ENCODE peak calls at places on chromosomes 6 and 20, in four cellular contexts. B, H, N and S are unnamed samples.

GRCh38 chr6:130223508-130223907 is 757 bp upstream of the SAMD3 start:
- DNase-seq in N (no peak), B (no peak), H (no peak), S (no peak)

GRCh38 chr6:125811259-125811658 is 20.5 kb downstream of the NCOA7 start:
- DNase-seq in B (no peak), N (no peak), H (no peak), S (no peak)

GRCh38 chr20:59082077-59082740 is 39.6 kb upstream of the PRELID3B start:
- DNase-seq in H (no peak), B (no peak), N (no peak), S (peak)

GRCh38 chr6:147287869-147288271 is 83.7 kb downstream of the STXBP5 start:
- DNase-seq in B (no peak), N (no peak), H (no peak), S (no peak)

GRCh38 chr6:41257369-41258195 is 28.9 kb downstream of the TREM1 start:
- DNase-seq in B (no peak), N (peak), H (no peak), S (peak)

GRCh38 chr6:84137989-84138575 is 89.4 kb downstream of the CEP162 start:
- DNase-seq in N (no peak), H (no peak), B (no peak), S (no peak)

GRCh38 chr6:20953019-20953418 is 418.8 kb downstream of the CDKAL1 start:
- DNase-seq in N (no peak), H (no peak), B (no peak), S (no peak)

GRCh38 chr6:106398621-106399020 is 38.1 kb downstream of the CRYBG1 start:
- DNase-seq in B (no peak), H (no peak), N (no peak), S (no peak)

GRCh38 chr20:38843346-38843745 is 37.8 kb downstream of the PPP1R16B start:
- DNase-seq in B (no peak), N (no peak), H (no peak), S (no peak)

GRCh38 chr6:123803456-123803861 is 206 bp upstream of the NKAIN2 start:
- DNase-seq in B (no peak), N (no peak), H (no peak), S (no peak)

GRCh38 chr6:24919404-24919892 is 16.3 kb downstream of the RIPOR2 start:
- DNase-seq in N (no peak), B (no peak), H (no peak), S (no peak)

GRCh38 chr20:22339091-22339881 is 245.1 kb downstream of the FOXA2 start:
- DNase-seq in N (no peak), H (no peak), B (no peak), S (peak)

GRCh38 chr6:12873706-12874105 is 157.1 kb downstream of the PHACTR1 start:
- DNase-seq in N (no peak), H (no peak), B (no peak), S (no peak)

GRCh38 chr20:45394221-45395113 is 13.6 kb upstream of the DBNDD2 start:
- DNase-seq in N (no peak), H (no peak), B (no peak), S (no peak)

GRCh38 chr6:154611241-154611640 is 100.8 kb upstream of the CNKSR3 start:
- DNase-seq in N (no peak), H (no peak), B (no peak), S (no peak)

GRCh38 chr6:7991992-7992815 is 72.0 kb downstream of the BLOC1S5 start:
- DNase-seq in N (no peak), H (no peak), B (no peak), S (no peak)

GRCh38 chr6:21823371-21823770 is 229.8 kb downstream of the SOX4 start:
- DNase-seq in B (no peak), N (no peak), H (no peak), S (no peak)

GRCh38 chr6:34484899-34485298 is 19.0 kb downstream of the PACSIN1 start:
- DNase-seq in N (no peak), H (no peak), B (no peak), S (no peak)

GRCh38 chr6:131946404-131946991 is 4.7 kb downstream of the CCN2 start:
- DNase-seq in H (no peak), N (no peak), B (no peak), S (no peak)

GRCh38 chr6:121105461-121105860 is 228.8 kb downstream of the TBC1D32 start:
- DNase-seq in B (no peak), H (no peak), N (no peak), S (no peak)

GRCh38 chr6:105545206-105545920 is 142.5 kb upstream of the PREP start:
- DNase-seq in N (no peak), B (no peak), H (no peak), S (no peak)

GRCh38 chr6:26383624-26384417 is 913 bp downstream of the BTN2A2 start:
- DNase-seq in N (no peak), H (no peak), B (no peak), S (peak)

GRCh38 chr20:62003567-62004405 is 61.9 kb downstream of the TAF4 start:
- DNase-seq in N (no peak), B (no peak), H (no peak), S (no peak)

GRCh38 chr6:3102875-3103274 is 15.6 kb upstream of the BPHL start:
- DNase-seq in B (no peak), N (no peak), H (no peak), S (no peak)

GRCh38 chr6:7261030-7261841 is 51.8 kb downstream of the SSR1 start:
- DNase-seq in N (peak), B (peak), H (peak), S (peak)

GRCh38 chr6:23547851-23548250 is 578.2 kb upstream of the NRSN1 start:
- DNase-seq in B (no peak), N (no peak), H (no peak), S (no peak)
- TF ChIP-seq CTCF in B (no peak), N (no peak), H (no peak), S (no peak)

GRCh38 chr6:142822383-142822782 is 122.6 kb downstream of the HIVEP2 start:
- DNase-seq in B (no peak), N (no peak), H (no peak), S (no peak)

GRCh38 chr6:142824491-142824890 is 120.5 kb downstream of the HIVEP2 start:
- DNase-seq in H (no peak), B (no peak), N (no peak), S (no peak)

GRCh38 chr6:142823579-142823902 is 121.4 kb downstream of the HIVEP2 start:
- DNase-seq in H (no peak), B (no peak), N (no peak), S (no peak)

GRCh38 chr6:142821860-142822259 is 123.1 kb downstream of the HIVEP2 start:
- DNase-seq in H (no peak), N (no peak), B (no peak), S (no peak)

DNA sequence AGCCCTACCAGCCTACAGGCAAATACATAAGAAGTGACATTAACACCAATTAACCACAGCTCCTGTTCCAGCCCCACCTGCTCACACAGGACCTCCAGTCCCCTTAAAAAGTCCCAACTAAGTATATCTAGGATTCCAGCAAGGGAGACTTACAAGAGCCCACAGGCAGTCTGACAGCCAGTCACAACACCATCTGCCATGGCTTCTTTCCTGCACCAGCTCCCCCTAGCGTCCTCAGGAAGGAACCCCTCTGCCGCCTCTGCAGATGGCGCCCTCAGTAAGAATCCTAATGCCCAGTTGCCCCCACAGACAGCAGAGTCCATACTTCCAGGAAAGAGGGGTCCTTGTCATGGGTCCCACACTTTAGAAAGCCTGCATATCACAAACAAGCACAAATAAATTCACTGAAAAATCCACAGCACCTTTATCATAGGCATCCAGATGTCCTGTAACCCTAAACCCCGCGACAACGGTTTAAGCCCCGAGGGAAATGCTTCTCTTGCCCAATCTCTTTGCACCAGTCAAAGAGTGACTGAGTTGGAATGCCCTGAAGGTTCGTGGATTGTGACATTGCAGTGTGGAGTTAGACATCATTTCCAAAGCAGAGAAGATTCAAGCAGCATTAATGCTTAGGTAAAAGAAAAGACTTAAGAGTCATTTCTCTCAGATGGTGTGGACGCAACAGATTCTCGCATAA is 121.9 kb downstream of the HIVEP2 start:
- DNase-seq in H (no peak), B (no peak), N (no peak), S (no peak)
- TF ChIP-seq CTCF in H (no peak), B (no peak), N (no peak), S (peak)

GRCh38 chr6:16922282-16922681 is 161.0 kb upstream of the ATXN1 start:
- DNase-seq in B (no peak), N (no peak), H (no peak), S (no peak)
- TF ChIP-seq CTCF in B (no peak), N (no peak), H (no peak), S (no peak)

DNA sequence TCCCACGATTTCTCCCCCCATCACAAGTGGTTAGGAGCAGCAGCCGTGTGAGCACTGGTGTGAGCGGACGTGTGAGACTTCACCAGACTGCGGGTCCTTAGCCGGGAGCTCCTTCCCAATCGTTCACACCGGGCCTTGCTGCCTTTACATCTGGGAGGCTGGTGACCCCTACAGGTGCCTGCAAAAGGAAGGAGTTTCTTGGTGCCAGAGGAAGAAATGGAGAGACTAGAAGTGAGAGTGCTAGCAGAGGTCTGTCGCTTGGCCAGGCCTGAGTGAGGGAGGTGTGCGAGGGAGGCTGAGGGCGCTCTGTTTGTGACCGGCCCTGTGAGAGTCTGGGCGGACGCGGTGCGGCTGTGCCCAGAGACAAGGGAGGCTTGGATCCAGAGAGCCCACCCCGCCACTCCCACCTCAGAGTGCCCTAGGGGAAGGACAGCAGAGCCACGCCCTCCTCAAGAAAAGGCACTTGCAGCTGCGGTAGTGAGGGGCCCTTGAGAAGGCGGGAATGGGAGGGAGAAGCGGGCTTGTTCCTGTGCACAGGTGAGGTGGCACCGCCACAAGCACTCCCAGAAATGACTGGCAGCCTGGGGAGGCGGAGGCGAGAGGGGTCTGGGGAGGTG is 10.0 kb upstream of the ARMC2 start:
- DNase-seq in B (no peak), H (no peak), N (no peak), S (no peak)
- TF ChIP-seq CTCF in B (no peak), H (no peak), N (no peak), S (peak)

DNA sequence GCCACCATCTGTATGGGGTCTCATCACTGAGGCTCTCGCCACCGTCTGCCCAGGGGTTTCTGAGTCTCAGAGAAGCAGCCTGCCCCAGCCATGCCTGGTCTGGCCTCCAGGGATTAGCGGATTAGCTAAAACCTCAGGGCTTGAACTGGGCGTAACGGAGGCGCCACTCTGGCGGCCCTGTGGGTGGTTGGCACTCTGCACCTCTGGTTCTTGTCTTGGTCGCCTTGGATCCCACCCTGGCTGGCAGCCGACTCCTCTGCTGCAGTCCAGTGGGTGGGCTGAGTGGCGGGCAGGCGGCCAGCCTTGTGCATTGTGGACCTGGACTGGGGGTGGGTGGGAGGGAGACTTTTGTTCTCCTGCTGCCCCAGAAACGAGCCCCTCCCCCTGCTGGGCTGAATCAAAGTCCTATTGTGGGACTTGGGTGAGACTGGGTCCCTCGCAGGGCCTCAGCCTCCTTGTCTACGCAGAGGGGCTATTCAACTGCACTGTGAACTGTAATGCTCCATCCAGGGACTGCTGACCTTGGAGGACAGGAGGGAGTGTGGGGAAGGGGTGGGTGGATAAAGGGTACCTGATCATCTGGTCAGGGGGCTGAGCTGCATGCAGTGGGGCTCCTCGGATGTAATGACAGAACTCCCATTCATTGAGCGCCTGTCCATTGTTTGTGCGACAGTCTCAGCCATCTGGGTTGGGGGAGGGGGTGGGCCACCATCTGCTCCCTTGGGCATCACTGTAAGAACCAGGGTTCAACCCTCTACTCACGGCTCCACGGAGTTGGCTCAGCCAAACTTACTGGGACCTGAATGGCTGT is 23.9 kb downstream of the SUN5 start:
- DNase-seq in H (no peak), N (no peak), B (peak), S (no peak)
- TF ChIP-seq CTCF in H (no peak), N (no peak), B (no peak), S (no peak)

DNA sequence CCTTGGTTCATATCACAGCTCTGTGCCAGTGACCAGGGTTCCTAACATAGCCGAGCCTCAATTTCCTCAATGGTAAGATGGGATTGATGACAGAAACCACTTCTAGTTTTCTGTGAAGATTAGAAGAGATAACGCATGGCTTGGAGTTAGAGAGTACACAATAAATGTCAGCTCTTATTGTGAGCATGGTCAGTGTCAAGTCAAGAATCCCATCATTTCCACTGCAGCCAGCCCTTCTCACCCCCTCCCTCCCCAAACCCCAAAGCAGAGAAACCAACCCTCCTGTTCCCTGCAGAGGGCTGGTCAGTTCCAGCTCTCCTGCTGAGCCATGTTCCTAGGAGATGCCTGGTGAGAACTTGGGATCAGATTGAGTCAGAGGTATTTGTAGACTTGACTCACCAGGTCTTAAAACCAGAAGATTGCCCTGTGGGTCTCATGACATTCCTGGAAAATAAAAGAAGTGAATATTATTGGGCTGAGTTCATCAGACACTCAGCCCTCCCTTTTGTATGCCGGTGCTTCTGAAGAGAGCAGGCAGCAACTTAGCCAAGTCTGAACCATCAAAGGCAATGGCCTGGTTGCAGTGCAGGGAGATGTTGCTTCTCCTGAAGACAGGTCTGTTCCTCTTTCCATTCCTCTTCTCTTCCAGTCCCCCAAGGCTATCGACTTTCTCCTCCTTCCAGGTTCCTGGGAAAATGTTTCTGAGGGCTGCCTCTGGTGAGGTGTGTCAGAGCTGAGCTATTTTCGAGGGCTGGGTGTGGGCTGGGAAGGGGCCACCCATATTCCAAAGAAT is 278.1 kb upstream of the SUPT3H start:
- DNase-seq in B (no peak), N (peak), H (no peak), S (peak)
- TF ChIP-seq CTCF in B (no peak), N (no peak), H (no peak), S (no peak)

DNA sequence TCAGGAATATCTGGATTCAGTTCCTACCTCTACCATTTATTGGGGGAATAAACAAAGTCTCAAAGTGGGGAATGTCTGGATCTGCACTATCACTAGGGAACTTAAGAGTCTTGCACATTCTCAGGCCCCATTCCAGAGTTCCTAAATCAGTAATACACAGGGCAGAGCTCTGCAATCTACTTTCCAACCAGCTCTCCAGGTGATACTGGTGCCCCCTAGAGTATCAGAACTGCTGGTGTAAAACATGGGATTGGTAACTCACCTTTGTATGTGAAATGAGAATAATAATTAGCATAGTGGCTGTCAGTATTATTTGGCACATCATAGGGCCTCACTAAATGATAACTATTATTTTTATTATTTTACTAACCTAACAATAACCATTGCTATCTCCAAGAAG is 278.8 kb upstream of the IMPG1 start:
- DNase-seq in N (no peak), B (no peak), H (no peak), S (no peak)
- TF ChIP-seq CTCF in N (no peak), B (no peak), H (peak), S (no peak)